ENCODE peak calls at places on chromosome 10, in nine cellular contexts. One of them, this sample, is unnamed.

GRCh38 chr10:60733189-60733815 is 45.0 kb upstream of the CDK1 start:
- DNase-seq in WTC11: peak
- DNase-seq in mesothelial cell of epicardium: peak
- DNase-seq in central memory CD4-positive, alpha-beta T cell: peak
- DNase-seq in stimulated activated CD4-positive, alpha-beta T cell treated with anti-CD3 and anti-CD28 coated beads, Interleukin-15, amount 100 ng/mL, for 48 hours: peak
- DNase-seq in GM12865: peak
- DNase-seq in SW480: peak
- DNase-seq in AML-193: no peak
- DNase-seq in lung: peak
- DNase-seq in this sample: no peak

GRCh38 chr10:5370493-5371317 is 5.9 kb downstream of the UCN3 start:
- DNase-seq in WTC11: no peak
- DNase-seq in mesothelial cell of epicardium: no peak
- DNase-seq in central memory CD4-positive, alpha-beta T cell: no peak
- DNase-seq in stimulated activated CD4-positive, alpha-beta T cell treated with anti-CD3 and anti-CD28 coated beads, Interleukin-15, amount 100 ng/mL, for 48 hours: no peak
- DNase-seq in GM12865: no peak
- DNase-seq in SW480: no peak
- DNase-seq in AML-193: no peak
- DNase-seq in lung: no peak
- DNase-seq in this sample: no peak

GRCh38 chr10:86974484-86974883 is 6.2 kb downstream of the ADIRF start:
- DNase-seq in WTC11: no peak
- DNase-seq in mesothelial cell of epicardium: no peak
- DNase-seq in central memory CD4-positive, alpha-beta T cell: no peak
- DNase-seq in stimulated activated CD4-positive, alpha-beta T cell treated with anti-CD3 and anti-CD28 coated beads, Interleukin-15, amount 100 ng/mL, for 48 hours: no peak
- DNase-seq in GM12865: no peak
- DNase-seq in SW480: no peak
- DNase-seq in AML-193: no peak
- DNase-seq in lung: no peak
- DNase-seq in this sample: no peak

GRCh38 chr10:54402576-54402975 is 398.5 kb downstream of the PCDH15 start:
- DNase-seq in WTC11: no peak
- DNase-seq in mesothelial cell of epicardium: no peak
- DNase-seq in central memory CD4-positive, alpha-beta T cell: no peak
- DNase-seq in stimulated activated CD4-positive, alpha-beta T cell treated with anti-CD3 and anti-CD28 coated beads, Interleukin-15, amount 100 ng/mL, for 48 hours: no peak
- DNase-seq in GM12865: peak
- DNase-seq in SW480: peak
- DNase-seq in AML-193: peak
- DNase-seq in lung: no peak
- DNase-seq in this sample: no peak

GRCh38 chr10:4498763-4499251 is 327.2 kb upstream of the AKR1E2 start:
- DNase-seq in WTC11: no peak
- DNase-seq in mesothelial cell of epicardium: no peak
- DNase-seq in central memory CD4-positive, alpha-beta T cell: no peak
- DNase-seq in stimulated activated CD4-positive, alpha-beta T cell treated with anti-CD3 and anti-CD28 coated beads, Interleukin-15, amount 100 ng/mL, for 48 hours: no peak
- DNase-seq in GM12865: no peak
- DNase-seq in SW480: no peak
- DNase-seq in AML-193: no peak
- DNase-seq in lung: no peak
- DNase-seq in this sample: peak

GRCh38 chr10:79063071-79063491 is 5.7 kb upstream of the ZMIZ1 start:
- DNase-seq in WTC11: no peak
- DNase-seq in mesothelial cell of epicardium: no peak
- DNase-seq in central memory CD4-positive, alpha-beta T cell: no peak
- DNase-seq in stimulated activated CD4-positive, alpha-beta T cell treated with anti-CD3 and anti-CD28 coated beads, Interleukin-15, amount 100 ng/mL, for 48 hours: no peak
- DNase-seq in GM12865: no peak
- DNase-seq in SW480: no peak
- DNase-seq in AML-193: no peak
- DNase-seq in lung: no peak
- DNase-seq in this sample: no peak

GRCh38 chr10:103789771-103790201 is 65.6 kb downstream of the SH3PXD2A start:
- DNase-seq in WTC11: no peak
- DNase-seq in mesothelial cell of epicardium: no peak
- DNase-seq in central memory CD4-positive, alpha-beta T cell: no peak
- DNase-seq in stimulated activated CD4-positive, alpha-beta T cell treated with anti-CD3 and anti-CD28 coated beads, Interleukin-15, amount 100 ng/mL, for 48 hours: no peak
- DNase-seq in GM12865: no peak
- DNase-seq in SW480: no peak
- DNase-seq in AML-193: peak
- DNase-seq in lung: no peak
- DNase-seq in this sample: no peak

GRCh38 chr10:100816671-100817070 is 71.3 kb downstream of the PAX2 start:
- DNase-seq in WTC11: no peak
- DNase-seq in mesothelial cell of epicardium: no peak
- DNase-seq in central memory CD4-positive, alpha-beta T cell: no peak
- DNase-seq in stimulated activated CD4-positive, alpha-beta T cell treated with anti-CD3 and anti-CD28 coated beads, Interleukin-15, amount 100 ng/mL, for 48 hours: no peak
- DNase-seq in GM12865: no peak
- DNase-seq in SW480: no peak
- DNase-seq in AML-193: no peak
- DNase-seq in lung: no peak
- DNase-seq in this sample: no peak

GRCh38 chr10:84524435-84524834 is 196.0 kb downstream of the CCSER2 start:
- DNase-seq in WTC11: no peak
- DNase-seq in mesothelial cell of epicardium: no peak
- DNase-seq in central memory CD4-positive, alpha-beta T cell: no peak
- DNase-seq in stimulated activated CD4-positive, alpha-beta T cell treated with anti-CD3 and anti-CD28 coated beads, Interleukin-15, amount 100 ng/mL, for 48 hours: no peak
- DNase-seq in GM12865: no peak
- DNase-seq in SW480: no peak
- DNase-seq in AML-193: no peak
- DNase-seq in lung: no peak
- DNase-seq in this sample: no peak

GRCh38 chr10:91034494-91035157 is 113.7 kb upstream of the ANKRD1 start:
- DNase-seq in WTC11: no peak
- DNase-seq in mesothelial cell of epicardium: peak
- DNase-seq in central memory CD4-positive, alpha-beta T cell: no peak
- DNase-seq in stimulated activated CD4-positive, alpha-beta T cell treated with anti-CD3 and anti-CD28 coated beads, Interleukin-15, amount 100 ng/mL, for 48 hours: no peak
- DNase-seq in GM12865: no peak
- DNase-seq in SW480: no peak
- DNase-seq in AML-193: no peak
- DNase-seq in lung: peak
- DNase-seq in this sample: no peak

GRCh38 chr10:132096223-132096622 is 30.5 kb downstream of the JAKMIP3 start:
- DNase-seq in WTC11: no peak
- DNase-seq in mesothelial cell of epicardium: no peak
- DNase-seq in central memory CD4-positive, alpha-beta T cell: no peak
- DNase-seq in stimulated activated CD4-positive, alpha-beta T cell treated with anti-CD3 and anti-CD28 coated beads, Interleukin-15, amount 100 ng/mL, for 48 hours: no peak
- DNase-seq in GM12865: no peak
- DNase-seq in SW480: peak
- DNase-seq in AML-193: peak
- DNase-seq in lung: no peak
- DNase-seq in this sample: no peak

GRCh38 chr10:102120987-102121738 is 995 bp upstream of the LDB1 start:
- DNase-seq in WTC11: peak
- DNase-seq in mesothelial cell of epicardium: peak
- DNase-seq in central memory CD4-positive, alpha-beta T cell: peak
- DNase-seq in stimulated activated CD4-positive, alpha-beta T cell treated with anti-CD3 and anti-CD28 coated beads, Interleukin-15, amount 100 ng/mL, for 48 hours: no peak
- DNase-seq in GM12865: no peak
- DNase-seq in SW480: no peak
- DNase-seq in AML-193: no peak
- DNase-seq in lung: peak
- DNase-seq in this sample: peak

GRCh38 chr10:85790155-85790789 is 576.3 kb downstream of the GRID1 start:
- DNase-seq in WTC11: no peak
- DNase-seq in mesothelial cell of epicardium: no peak
- DNase-seq in central memory CD4-positive, alpha-beta T cell: no peak
- DNase-seq in stimulated activated CD4-positive, alpha-beta T cell treated with anti-CD3 and anti-CD28 coated beads, Interleukin-15, amount 100 ng/mL, for 48 hours: no peak
- DNase-seq in GM12865: no peak
- DNase-seq in SW480: no peak
- DNase-seq in AML-193: no peak
- DNase-seq in lung: no peak
- DNase-seq in this sample: no peak